ENCODE peak calls at places on chromosome X, in seven cellular contexts. W, D, H, O, M, R and G are unnamed samples.

GRCh38 chrX:78104447-78105176 is 564 bp downstream of the PGK1 start:
- DNase-seq in W (peak), D (peak), H (peak), O (peak), M (peak), R (no peak), G (peak)

GRCh38 chrX:3346436-3347329 is at the start of gene MXRA5:
- DNase-seq in W (no peak), D (no peak), H (peak), O (no peak), M (no peak), R (no peak), G (peak)

GRCh38 chrX:38649227-38649626 is 87.9 kb downstream of the TSPAN7 start:
- DNase-seq in W (no peak), D (no peak), H (no peak), O (no peak), M (no peak), R (no peak), G (no peak)

GRCh38 chrX:86887341-86887740 is 630.3 kb upstream of the KLHL4 start:
- DNase-seq in W (no peak), D (no peak), H (no peak), O (no peak), M (no peak), R (no peak), G (no peak)

GRCh38 chrX:12898073-12898472 is 8.3 kb upstream of the TLR8 start:
- DNase-seq in W (no peak), D (no peak), H (no peak), O (no peak), M (no peak), R (no peak), G (no peak)

GRCh38 chrX:70353524-70353923 is 63.6 kb downstream of the KIF4A start:
- DNase-seq in W (no peak), D (no peak), H (no peak), O (no peak), M (no peak), R (no peak), G (no peak)

GRCh38 chrX:11540532-11541377 is 125.0 kb downstream of the ARHGAP6 start:
- DNase-seq in W (no peak), D (no peak), H (no peak), O (no peak), M (peak), R (no peak), G (peak)

GRCh38 chrX:40952855-40953254 is 132.4 kb upstream of the USP9X start:
- DNase-seq in W (no peak), D (no peak), H (no peak), O (no peak), M (peak), R (no peak), G (no peak)

GRCh38 chrX:16882188-16882587 is 12.0 kb upstream of the RBBP7 start:
- DNase-seq in W (peak), D (no peak), H (peak), O (peak), M (peak), R (no peak), G (peak)

GRCh38 chrX:17632942-17633341 is 104.4 kb upstream of the SCML1 start:
- DNase-seq in W (no peak), D (no peak), H (no peak), O (no peak), M (no peak), R (no peak), G (no peak)

GRCh38 chrX:39755152-39756032 is 342.4 kb downstream of the BCOR start:
- DNase-seq in W (peak), D (peak), H (peak), O (peak), M (no peak), R (peak), G (peak)

GRCh38 chrX:129495941-129496340 is 27.3 kb downstream of the SMARCA1 start:
- DNase-seq in W (no peak), D (no peak), H (no peak), O (no peak), M (no peak), R (no peak), G (no peak)

GRCh38 chrX:72201836-72202536 is 20.4 kb downstream of the PIN4 start:
- DNase-seq in W (no peak), D (no peak), H (no peak), O (no peak), M (no peak), R (no peak), G (no peak)

GRCh38 chrX:149539283-149540132 is 1.3 kb upstream of the EOLA1 start:
- DNase-seq in W (peak), D (peak), H (peak), O (peak), M (peak), R (peak), G (peak)

GRCh38 chrX:149541521-149542047 is 772 bp downstream of the EOLA1 start:
- DNase-seq in W (no peak), D (peak), H (peak), O (no peak), M (peak), R (no peak), G (no peak)

GRCh38 chrX:149540133-149540620 is 635 bp upstream of the EOLA1 start:
- DNase-seq in W (peak), D (peak), H (peak), O (peak), M (peak), R (peak), G (peak)

GRCh38 chrX:149540621-149541520 is at the start of gene EOLA1:
- DNase-seq in W (peak), D (peak), H (peak), O (peak), M (peak), R (peak), G (peak)
- TF ChIP-seq POLR2A in W (peak), D (no peak), H (peak), O (peak), M (peak), R (no peak), G (no peak)

GRCh38 chrX:53688300-53688699 is 1.8 kb upstream of the HUWE1 start:
- DNase-seq in W (no peak), D (no peak), H (no peak), O (no peak), M (no peak), R (no peak), G (no peak)

GRCh38 chrX:53684415-53685192 is 1.9 kb downstream of the HUWE1 start:
- DNase-seq in W (peak), D (no peak), H (no peak), O (no peak), M (no peak), R (no peak), G (peak)

GRCh38 chrX:53683556-53684414 is 2.7 kb downstream of the HUWE1 start:
- DNase-seq in W (peak), D (peak), H (peak), O (peak), M (peak), R (peak), G (peak)

GRCh38 chrX:53685711-53686110 is 808 bp downstream of the HUWE1 start:
- DNase-seq in W (no peak), D (no peak), H (no peak), O (no peak), M (peak), R (no peak), G (no peak)

DNA sequence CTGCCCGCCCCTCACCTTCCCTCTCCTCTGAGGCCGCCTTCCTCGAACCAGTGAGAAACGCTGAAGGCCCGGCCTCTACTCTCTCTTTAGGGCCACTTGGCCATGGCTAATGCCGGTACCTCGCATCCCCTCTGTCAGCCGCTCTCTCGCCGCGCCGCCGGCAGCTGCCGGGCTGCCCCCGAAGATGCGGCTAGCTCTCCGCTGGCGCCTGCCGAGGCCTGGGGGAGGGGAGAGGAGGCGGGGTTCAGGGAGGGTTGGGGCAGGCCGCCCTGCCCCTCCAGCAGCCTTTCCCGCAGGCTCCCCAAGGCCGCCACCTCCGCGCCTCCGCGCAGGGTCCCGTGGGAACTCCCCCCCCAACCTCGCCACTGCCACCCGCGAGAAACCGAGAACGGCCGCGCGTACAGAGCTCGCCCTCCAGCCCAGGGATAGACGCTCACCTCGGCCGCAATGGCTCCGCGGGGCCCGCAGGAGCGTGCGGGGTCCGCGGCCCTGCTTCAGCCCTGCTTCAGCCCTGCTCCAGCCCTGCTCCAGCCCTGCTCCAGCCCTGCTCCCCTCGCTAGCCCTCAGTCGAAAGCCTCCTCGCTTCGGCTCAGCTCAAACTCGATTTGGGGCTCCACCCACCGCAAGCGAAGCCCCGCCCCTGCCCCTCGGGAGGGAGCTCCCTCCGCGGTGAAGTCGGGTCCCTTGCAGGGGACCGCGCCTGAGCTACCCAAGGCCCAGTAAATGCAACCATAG is at the start of gene HUWE1:
- DNase-seq in W (peak), D (peak), H (peak), O (peak), M (peak), R (peak), G (peak)
- TF ChIP-seq POLR2A in W (no peak), D (no peak), H (peak), O (peak), M (peak), R (no peak), G (peak)

GRCh38 chrX:46840946-46841740 is 4.3 kb downstream of the RP2 start:
- DNase-seq in W (no peak), D (no peak), H (peak), O (no peak), M (no peak), R (no peak), G (no peak)

GRCh38 chrX:46838482-46838857 is 1.6 kb downstream of the RP2 start:
- DNase-seq in W (no peak), D (no peak), H (no peak), O (no peak), M (no peak), R (no peak), G (no peak)

GRCh38 chrX:46838974-46839480 is 2.2 kb downstream of the RP2 start:
- DNase-seq in W (no peak), D (no peak), H (no peak), O (no peak), M (no peak), R (no peak), G (no peak)

GRCh38 chrX:46837543-46838481 is 969 bp downstream of the RP2 start:
- DNase-seq in W (no peak), D (no peak), H (no peak), O (no peak), M (peak), R (no peak), G (no peak)

GRCh38 chrX:46836701-46837542 is at the start of gene RP2:
- DNase-seq in W (peak), D (peak), H (peak), O (peak), M (peak), R (peak), G (peak)
- TF ChIP-seq POLR2A in W (peak), D (no peak), H (peak), O (peak), M (peak), R (peak), G (no peak)

GRCh38 chrX:21493226-21493850 is 119.1 kb downstream of the CNKSR2 start:
- DNase-seq in W (no peak), D (no peak), H (no peak), O (no peak), M (no peak), R (no peak), G (no peak)

GRCh38 chrX:21490341-21490740 is 116.1 kb downstream of the CNKSR2 start:
- DNase-seq in W (no peak), D (no peak), H (no peak), O (no peak), M (no peak), R (no peak), G (no peak)

GRCh38 chrX:21487832-21488231 is 113.6 kb downstream of the CNKSR2 start:
- DNase-seq in W (no peak), D (no peak), H (no peak), O (no peak), M (no peak), R (no peak), G (no peak)
- TF ChIP-seq POLR2A in W (no peak), D (no peak), H (no peak), O (no peak), M (no peak), R (no peak), G (no peak)

DNA sequence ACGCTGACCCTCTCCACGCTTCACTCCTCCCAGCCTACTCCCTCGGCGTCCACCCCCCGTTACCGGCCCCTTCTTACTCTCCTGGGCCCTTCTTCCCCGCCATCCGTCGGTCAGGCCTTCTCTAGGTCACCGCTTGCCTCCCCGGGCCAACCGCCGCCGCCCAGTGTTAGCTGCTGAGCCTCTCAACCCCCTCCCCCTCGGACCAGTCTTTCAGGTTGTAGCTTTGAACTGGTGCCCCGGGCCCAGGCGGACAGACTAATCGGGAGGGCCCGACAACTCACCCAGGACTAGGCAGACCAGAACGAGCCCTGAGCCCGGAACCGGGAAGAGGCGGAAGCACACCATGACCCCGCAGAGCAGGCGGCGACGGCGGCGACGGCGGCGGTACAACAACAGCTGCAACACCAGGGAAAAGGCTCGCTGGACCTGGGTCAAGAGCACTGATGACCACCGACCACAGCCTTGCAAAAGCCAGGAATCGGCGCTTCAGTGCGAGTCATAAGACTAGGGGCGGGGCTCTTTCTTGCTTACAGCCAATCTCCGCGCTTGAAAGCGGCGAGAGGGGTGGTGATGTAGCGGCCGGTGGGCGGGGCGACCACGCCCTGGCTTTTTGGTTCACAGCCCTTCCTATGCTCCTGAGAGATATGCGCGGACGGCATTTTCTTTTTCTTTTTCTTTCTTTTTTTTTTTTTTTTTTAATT is at the start of gene LAMP2:
- DNase-seq in W (peak), D (peak), H (peak), O (peak), M (peak), R (peak), G (peak)
- TF ChIP-seq POLR2A in W (peak), D (no peak), H (peak), O (peak), M (peak), R (peak), G (peak)